ENCODE peak calls at places on chromosomes 12 and 14, in eight cellular contexts. H, Q, Z, K, B, D, L and M are unnamed samples. For H3K27me3, the result is how much of the 10 kb centered on the place peaks cover.

GRCh38 chr12:116880817-116881324 is 370 bp downstream of the HRK start:
- DNase-seq in H (no peak), Q (peak), Z (peak), K (peak), B (no peak), D (peak), L (peak), M (no peak)

GRCh38 chr12:108080363-108080762 is 48.7 kb upstream of the WSCD2 start:
- DNase-seq in H (no peak), Q (no peak), Z (no peak), K (no peak), B (no peak), D (no peak), L (no peak), M (no peak)

GRCh38 chr14:36751920-36752319 is 90.3 kb downstream of the PAX9 start:
- DNase-seq in H (no peak), Q (no peak), Z (no peak), K (no peak), B (no peak), D (no peak), L (no peak), M (no peak)

GRCh38 chr12:119528241-119528640 is 65.3 kb upstream of the TMEM233 start:
- DNase-seq in H (no peak), Q (no peak), Z (peak), K (peak), B (peak), D (no peak), L (no peak), M (no peak)

GRCh38 chr12:16583991-16584745 is 21.8 kb downstream of the LMO3 start:
- DNase-seq in H (no peak), Q (no peak), Z (no peak), K (no peak), B (no peak), D (no peak), L (no peak), M (no peak)

GRCh38 chr12:123027726-123028445 is 47.4 kb downstream of the ARL6IP4 start:
- DNase-seq in H (no peak), Q (no peak), Z (no peak), K (no peak), B (no peak), D (no peak), L (no peak), M (no peak)

GRCh38 chr14:63551338-63551737 is 8.2 kb upstream of the PPP2R5E start:
- DNase-seq in H (no peak), Q (no peak), Z (no peak), K (peak), B (no peak), D (no peak), L (no peak), M (no peak)

GRCh38 chr14:22737052-22737451 is 29.4 kb upstream of the OXA1L start:
- DNase-seq in H (no peak), Q (no peak), Z (no peak), K (no peak), B (no peak), D (no peak), L (no peak), M (no peak)

GRCh38 chr12:94795053-94795452 is 144.7 kb upstream of the TMCC3 start:
- DNase-seq in H (no peak), Q (no peak), Z (no peak), K (peak), B (no peak), D (no peak), L (no peak), M (no peak)

GRCh38 chr14:69079188-69079742 is 73.7 kb downstream of the DCAF5 start:
- DNase-seq in H (peak), Q (no peak), Z (peak), K (peak), B (peak), D (no peak), L (no peak), M (peak)

GRCh38 chr12:47160296-47161244 is 80.8 kb upstream of the AMIGO2 start:
- DNase-seq in H (no peak), Q (no peak), Z (no peak), K (no peak), B (peak), D (no peak), L (no peak), M (no peak)

GRCh38 chr12:15322164-15323054 is at the start of gene PTPRO:
- DNase-seq in H (no peak), Q (no peak), Z (peak), K (peak), B (no peak), D (no peak), L (peak), M (no peak)

GRCh38 chr12:65943388-65944137 is 119.3 kb downstream of the HMGA2 start:
- DNase-seq in H (no peak), Q (no peak), Z (no peak), K (peak), B (no peak), D (no peak), L (no peak), M (peak)

GRCh38 chr12:54991992-54992377 is 7.4 kb upstream of the TESPA1 start:
- DNase-seq in H (no peak), Q (no peak), Z (no peak), K (no peak), B (no peak), D (no peak), L (no peak), M (no peak)

GRCh38 chr14:21940887-21941855 is 267.6 kb upstream of the OR4E1 start:
- DNase-seq in H (no peak), Q (no peak), Z (peak), K (no peak), B (no peak), D (peak), L (peak), M (no peak)

GRCh38 chr12:81610955-81611889 is 147.9 kb downstream of the PPFIA2 start:
- DNase-seq in H (no peak), Q (no peak), Z (peak), K (peak), B (no peak), D (no peak), L (peak), M (no peak)

GRCh38 chr14:83006071-83006670 is 1472.5 kb upstream of the SEL1L start:
- DNase-seq in H (no peak), Q (no peak), Z (peak), K (no peak), B (no peak), D (peak), L (peak), M (no peak)

GRCh38 chr14:66009104-66009503 is 477.1 kb upstream of the CCDC196 start:
- DNase-seq in H (no peak), Q (no peak), Z (peak), K (peak), B (peak), D (no peak), L (no peak), M (no peak)

GRCh38 chr12:55227643-55228042 is 6.8 kb downstream of the OR10A7 start:
- DNase-seq in H (no peak), Q (no peak), Z (no peak), K (peak), B (no peak), D (no peak), L (no peak), M (no peak)

GRCh38 chr12:56477521-56478225 is 9.3 kb downstream of the SPRYD4 start:
- DNase-seq in H (no peak), Q (no peak), Z (no peak), K (no peak), B (no peak), D (peak), L (no peak), M (no peak)
- H3K4me3 ChIP-seq in H (no peak), Q (no peak), Z (no peak), K (no peak), B (no peak), D (no peak), L (no peak), M (no peak)

GRCh38 chr14:39859314-39859713 is 427.1 kb upstream of the FBXO33 start:
- DNase-seq in H (no peak), Q (no peak), Z (no peak), K (no peak), B (no peak), D (no peak), L (no peak), M (no peak)

GRCh38 chr14:39860837-39861236 is 428.6 kb upstream of the FBXO33 start:
- DNase-seq in H (no peak), Q (no peak), Z (no peak), K (no peak), B (no peak), D (no peak), L (no peak), M (no peak)

DNA sequence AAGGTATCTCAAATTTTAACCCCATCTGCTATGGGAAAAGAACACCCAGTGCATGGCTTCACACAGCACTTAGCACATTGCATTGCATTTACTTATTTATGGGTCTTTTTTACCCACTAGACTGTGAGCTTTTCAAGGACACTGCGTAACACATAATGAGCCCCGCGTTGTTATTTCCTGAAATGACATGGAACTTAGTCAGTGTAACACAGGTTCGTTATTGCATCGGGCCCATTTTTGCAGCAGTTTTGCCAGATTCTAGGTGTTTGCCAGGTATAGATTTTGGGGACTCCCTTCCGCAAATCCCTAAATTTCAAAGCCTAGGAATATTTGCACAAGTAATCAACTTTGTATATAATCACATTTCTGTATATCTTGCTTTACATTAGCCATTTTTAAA is 425.4 kb upstream of the FBXO33 start:
- DNase-seq in H (no peak), Q (no peak), Z (no peak), K (no peak), B (no peak), D (no peak), L (no peak), M (no peak)
- H3K27me3 ChIP-seq in H (under half), Q (under half), Z (under half), K (under half), B (under half), D (under half), L (under half), M (under half)

DNA sequence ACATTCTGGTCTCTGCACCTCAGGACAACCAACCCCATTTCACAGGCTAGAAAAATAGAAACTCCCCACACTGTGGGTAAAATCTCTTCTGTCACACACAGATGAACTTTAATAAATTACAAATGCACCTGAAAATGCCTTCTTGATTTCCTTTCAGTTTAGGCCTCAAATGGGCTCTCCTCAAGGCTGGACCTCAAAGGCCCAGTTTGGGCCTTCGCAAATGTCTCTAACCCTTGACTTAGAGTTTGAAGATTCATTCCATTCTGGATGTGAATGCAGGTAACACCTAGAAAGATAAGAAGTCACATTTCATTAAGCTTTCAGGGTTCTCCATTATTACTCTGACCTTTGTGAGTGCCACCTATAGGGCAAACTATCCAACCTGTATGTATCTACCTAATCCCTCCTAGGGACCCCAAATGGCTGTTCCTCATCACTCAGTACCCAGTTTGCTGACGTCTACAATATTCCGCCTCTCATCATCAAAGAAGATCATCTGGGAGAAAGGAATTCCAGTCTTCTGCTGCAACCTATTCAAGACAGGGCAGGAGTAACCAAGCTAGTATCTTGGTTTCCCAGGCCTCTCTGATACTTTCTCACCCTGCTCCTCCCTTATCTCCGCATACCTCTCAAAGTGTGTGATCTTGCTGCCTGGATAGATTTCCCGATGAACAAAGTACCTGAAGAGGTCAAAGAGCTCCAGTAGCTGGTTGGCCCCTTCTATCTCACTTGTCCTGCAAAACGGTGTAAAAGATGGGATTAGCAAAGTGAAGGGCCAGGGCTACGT is 771 bp upstream of the CHMP4A start:
- DNase-seq in H (no peak), Q (no peak), Z (no peak), K (no peak), B (no peak), D (no peak), L (no peak), M (no peak)
- H3K4me3 ChIP-seq in H (peak), Q (peak), Z (peak), K (peak), B (peak), D (no peak), L (peak), M (peak)

GRCh38 chr12:109611223-109611622 is 37.6 kb downstream of the MVK start:
- DNase-seq in H (no peak), Q (no peak), Z (no peak), K (no peak), B (no peak), D (no peak), L (no peak), M (no peak)
- H3K27me3 ChIP-seq in H (under half), Q (half or more), Z (under half), K (half or more), B (under half), D (under half), L (under half), M (under half)

GRCh38 chr12:120663741-120664140 is 23.2 kb upstream of the MLEC start:
- DNase-seq in H (no peak), Q (no peak), Z (no peak), K (no peak), B (no peak), D (no peak), L (no peak), M (no peak)
- H3K4me3 ChIP-seq in H (no peak), Q (no peak), Z (no peak), K (no peak), B (no peak), D (no peak), L (no peak), M (no peak)

GRCh38 chr12:53699673-53700015 is 23.8 kb upstream of the ATP5MC2 start:
- DNase-seq in H (no peak), Q (no peak), Z (no peak), K (no peak), B (no peak), D (no peak), L (no peak), M (no peak)

GRCh38 chr12:53706080-53706479 is 21.2 kb downstream of the CALCOCO1 start:
- DNase-seq in H (no peak), Q (no peak), Z (no peak), K (no peak), B (no peak), D (no peak), L (peak), M (no peak)

GRCh38 chr12:53700567-53700966 is 24.7 kb upstream of the ATP5MC2 start:
- DNase-seq in H (no peak), Q (no peak), Z (no peak), K (no peak), B (no peak), D (no peak), L (peak), M (no peak)

GRCh38 chr12:53701518-53702264 is 25.6 kb downstream of the CALCOCO1 start:
- DNase-seq in H (peak), Q (peak), Z (peak), K (peak), B (peak), D (peak), L (peak), M (no peak)

DNA sequence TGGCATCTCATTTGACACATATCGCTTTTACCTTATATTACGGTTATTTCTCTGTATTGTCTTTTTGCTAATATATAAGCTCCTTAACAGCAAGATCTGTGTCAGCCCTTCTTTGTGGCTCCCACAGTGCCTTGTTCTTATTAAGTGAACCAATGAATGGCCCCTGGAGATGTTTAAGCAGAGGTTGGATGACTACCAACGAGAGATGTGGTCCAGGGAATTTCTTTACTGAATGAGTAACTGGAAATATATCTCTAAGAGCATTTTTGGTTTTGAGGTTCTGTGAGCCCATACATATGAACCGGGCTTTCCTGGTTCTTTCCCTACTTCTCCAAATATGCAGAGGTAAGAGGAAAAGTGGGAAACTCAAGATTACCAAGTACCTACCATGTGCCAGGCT is 23.5 kb downstream of the CALCOCO1 start:
- DNase-seq in H (no peak), Q (no peak), Z (no peak), K (peak), B (peak), D (no peak), L (no peak), M (no peak)
- H3K27me3 ChIP-seq in H (under half), Q (half or more), Z (under half), K (under half), B (half or more), D (under half), L (under half), M (under half)